ENCODE peak calls at places on chromosomes 6 and 20, in ten cellular contexts. S is cardiac muscle cell; L is anterior cingulate cortex; C is stimulated activated CD4-positive, alpha-beta T cell treated with anti-CD3 and anti-CD28 coated beads, Interleukin-4, amount 100 ng/mL, for 1 hour; U is nephron progenitor cell; G is mesendoderm; J is GM03348; V is RKO; H is activated CD4-positive, alpha-beta T cell treated with anti-CD3 and anti-CD28 coated beads, Interleukin-2, amount 10 ng/mL, durations not matched to agents 24 days and 14 days; Z is GF-D8. R is an unnamed sample.

GRCh38 chr6:168044521-168045130 is 34.4 kb downstream of the FRMD1 start:
- DNase-seq in H (no peak), U (no peak), Z (no peak), C (no peak), G (no peak), S (no peak), V (no peak), L (no peak), J (no peak), R (no peak)

GRCh38 chr6:30781362-30781696 is 37.0 kb upstream of the IER3 start:
- DNase-seq in C (no peak), S (no peak), V (no peak), U (no peak), J (no peak), L (no peak), Z (no peak), G (no peak), H (no peak), R (no peak)

GRCh38 chr6:150063640-150064039 is 5.3 kb downstream of the ULBP3 start:
- DNase-seq in H (no peak), C (no peak), Z (no peak), L (no peak), S (no peak), V (no peak), U (no peak), J (no peak), G (no peak), R (no peak)

GRCh38 chr6:156839591-156840001 is 62.4 kb downstream of the ARID1B start:
- DNase-seq in G (peak), J (no peak), V (no peak), C (no peak), H (no peak), L (no peak), S (peak), U (no peak), Z (peak), R (no peak)

GRCh38 chr6:109458774-109459531 is 3.4 kb upstream of the MICAL1 start:
- DNase-seq in S (no peak), C (no peak), V (no peak), U (no peak), L (no peak), H (peak), J (no peak), Z (no peak), G (no peak), R (no peak)

GRCh38 chr20:46683068-46683477 is 6.2 kb downstream of the TP53RK start:
- DNase-seq in L (no peak), U (no peak), H (no peak), C (no peak), V (no peak), Z (no peak), G (no peak), J (no peak), S (no peak), R (no peak)

GRCh38 chr20:2756056-2756611 is 44.3 kb downstream of the CPXM1 start:
- DNase-seq in Z (no peak), G (peak), H (no peak), J (peak), U (peak), V (peak), S (peak), L (no peak), C (no peak), R (peak)

GRCh38 chr6:7633361-7633760 is 43.4 kb downstream of the SNRNP48 start:
- DNase-seq in U (no peak), G (no peak), V (no peak), H (no peak), S (no peak), L (no peak), Z (no peak), C (no peak), J (no peak), R (no peak)

GRCh38 chr20:19252670-19253120 is 40.3 kb downstream of the SLC24A3 start:
- DNase-seq in L (no peak), C (no peak), S (no peak), U (no peak), Z (no peak), G (no peak), H (no peak), V (no peak), J (no peak), R (no peak)

GRCh38 chr6:129901910-129902309 is 40.8 kb upstream of the TMEM244 start:
- DNase-seq in Z (no peak), V (no peak), J (no peak), S (no peak), L (no peak), C (no peak), H (no peak), U (no peak), G (no peak), R (no peak)

GRCh38 chr20:5024982-5025381 is 23.7 kb upstream of the SLC23A2 start:
- DNase-seq in C (no peak), Z (no peak), G (no peak), L (no peak), J (no peak), H (no peak), U (no peak), V (no peak), S (no peak), R (no peak)

GRCh38 chr6:113994934-113995342 is 24.0 kb upstream of the HDAC2 start:
- DNase-seq in C (no peak), J (peak), Z (peak), H (peak), G (peak), U (peak), L (peak), S (peak), V (peak), R (peak)

GRCh38 chr20:61748376-61748775 is 317.3 kb downstream of the TAF4 start:
- DNase-seq in V (no peak), C (no peak), H (no peak), S (no peak), J (peak), Z (no peak), U (no peak), G (no peak), L (no peak), R (no peak)